ENCODE peak calls at places on chromosomes 2 and 18, in ten cellular contexts. B is neuronal stem cell, F is IMR-90, D is HCT116, E is MM.1S, H is PC-9, G is fibroblast of lung, M is OCI-LY7, Q is PC-3, Z is astrocyte. A is an unnamed sample.

GRCh38 chr2:5535301-5535700 is 156.9 kb upstream of the SOX11 start:
- DNase-seq in Z (no peak), D (no peak), M (no peak), B (no peak), H (no peak), Q (no peak), E (no peak), G (no peak), F (no peak), A (no peak)

GRCh38 chr2:226580403-226580802 is 219.2 kb downstream of the IRS1 start:
- DNase-seq in B (no peak), M (no peak), F (no peak), Q (peak), H (no peak), G (no peak), E (no peak), Z (peak), D (no peak), A (no peak)

GRCh38 chr18:78812067-78812466 is 167.6 kb upstream of the SALL3 start:
- DNase-seq in Z (no peak), B (no peak), E (no peak), F (no peak), Q (no peak), D (no peak), M (no peak), G (no peak), H (no peak), A (no peak)

GRCh38 chr2:179554639-179555038 is 290.0 kb upstream of the SESTD1 start:
- DNase-seq in Z (no peak), M (no peak), F (no peak), H (no peak), B (no peak), D (no peak), G (no peak), Q (no peak), E (no peak), A (no peak)

GRCh38 chr2:203498161-203498560 is 36.9 kb downstream of the RAPH1 start:
- DNase-seq in H (no peak), D (peak), G (peak), F (peak), E (no peak), Z (peak), Q (peak), M (no peak), B (no peak), A (no peak)

GRCh38 chr2:197042613-197043248 is 116.2 kb upstream of the PGAP1 start:
- DNase-seq in G (no peak), D (no peak), Q (peak), H (no peak), B (no peak), F (peak), M (no peak), E (no peak), Z (no peak), A (no peak)

GRCh38 chr18:79245517-79246001 is 150.2 kb upstream of the NFATC1 start:
- DNase-seq in H (peak), G (no peak), D (peak), F (no peak), E (no peak), B (no peak), M (no peak), Q (peak), Z (no peak), A (no peak)

GRCh38 chr2:129058981-129059380 is 740.3 kb upstream of the HS6ST1 start:
- DNase-seq in F (no peak), Q (no peak), G (no peak), M (no peak), B (no peak), Z (no peak), E (no peak), H (no peak), D (no peak), A (no peak)

GRCh38 chr2:239255643-239256042 is 145.2 kb downstream of the HDAC4 start:
- DNase-seq in Z (no peak), M (no peak), B (no peak), F (no peak), H (no peak), Q (no peak), D (no peak), E (no peak), G (no peak), A (no peak)

GRCh38 chr2:25597881-25598280 is 75.5 kb downstream of the DTNB start:
- DNase-seq in Q (no peak), E (peak), D (no peak), H (no peak), B (no peak), M (no peak), G (no peak), Z (no peak), F (no peak), A (no peak)

GRCh38 chr18:8357320-8357719 is 251.9 kb upstream of the RAB12 start:
- DNase-seq in E (no peak), B (no peak), G (no peak), Z (no peak), F (no peak), H (no peak), M (no peak), D (no peak), Q (no peak), A (no peak)

GRCh38 chr2:19886261-19886660 is 15.5 kb downstream of the TTC32 start:
- DNase-seq in D (no peak), M (no peak), B (no peak), H (no peak), Q (no peak), Z (no peak), G (no peak), F (no peak), E (no peak), A (no peak)

GRCh38 chr2:55985406-55985805 is 61.8 kb upstream of the EFEMP1 start:
- DNase-seq in G (no peak), B (no peak), F (no peak), M (peak), E (peak), Z (no peak), D (no peak), H (no peak), Q (no peak), A (no peak)

GRCh38 chr2:119123359-119123758 is 35.2 kb downstream of the C1QL2 start:
- DNase-seq in B (no peak), H (no peak), M (no peak), G (no peak), Q (no peak), F (no peak), E (no peak), D (no peak), Z (no peak), A (peak)

GRCh38 chr2:133561045-133561852 is 7.0 kb downstream of the NCKAP5 start:
- DNase-seq in B (peak), Z (peak), G (peak), Q (peak), E (peak), M (peak), H (no peak), F (peak), D (peak), A (peak)

GRCh38 chr2:54083021-54083420 is 32.4 kb upstream of the ACYP2 start:
- DNase-seq in Q (no peak), E (no peak), H (no peak), F (no peak), M (no peak), D (no peak), G (no peak), B (no peak), Z (no peak), A (peak)
- H2AFZ ChIP-seq in Q (no peak), E (no peak), H (no peak), F (no peak), M (no peak), D (no peak), G (no peak), B (peak), Z (no peak), A (no peak)

GRCh38 chr18:76619342-76620315 is 124.6 kb upstream of the ZNF516 start:
- DNase-seq in H (no peak), M (no peak), D (no peak), Q (no peak), Z (peak), E (no peak), G (peak), F (peak), B (peak), A (peak)
- H2AFZ ChIP-seq in H (no peak), M (no peak), D (no peak), Q (no peak), Z (peak), E (no peak), G (peak), F (peak), B (peak), A (peak)

GRCh38 chr2:144582651-144583361 is 62.9 kb upstream of the ZEB2 start:
- DNase-seq in Q (no peak), B (no peak), E (no peak), F (no peak), M (no peak), G (no peak), Z (no peak), H (no peak), D (no peak), A (peak)
- H2AFZ ChIP-seq in Q (no peak), B (peak), E (no peak), F (no peak), M (peak), G (no peak), Z (no peak), H (no peak), D (no peak), A (peak)

GRCh38 chr2:68855550-68855949 is 15.6 kb downstream of the BMP10 start:
- DNase-seq in H (no peak), E (no peak), G (no peak), B (no peak), D (no peak), M (no peak), F (no peak), Q (no peak), Z (no peak), A (no peak)
- H2AFZ ChIP-seq in H (no peak), E (no peak), G (no peak), B (no peak), D (no peak), M (no peak), F (no peak), Q (no peak), Z (no peak), A (no peak)

DNA sequence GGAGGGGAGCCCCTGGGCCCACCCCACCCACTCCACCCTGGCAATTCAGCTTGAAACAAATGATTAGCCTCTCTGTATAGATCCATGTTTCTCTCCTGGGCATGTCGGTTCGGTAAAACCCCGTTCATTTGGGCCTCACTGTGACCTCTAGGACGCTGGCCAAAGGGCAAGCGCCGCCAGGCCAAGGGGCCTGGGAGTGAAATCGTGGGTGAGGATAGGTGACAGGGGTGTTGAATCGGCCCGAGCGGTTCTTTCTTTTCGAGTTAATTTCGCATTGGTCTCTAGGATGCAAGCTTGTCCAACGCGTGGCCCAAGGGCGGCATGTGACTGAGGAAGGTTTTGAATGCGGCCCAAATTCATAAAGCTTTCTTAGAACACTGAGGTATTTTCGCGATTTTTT is 9.9 kb upstream of the ARID5A start:
- DNase-seq in D (no peak), F (no peak), H (no peak), B (no peak), G (no peak), Q (no peak), M (no peak), Z (no peak), E (no peak), A (no peak)
- H2AFZ ChIP-seq in D (no peak), F (no peak), H (no peak), B (no peak), G (no peak), Q (no peak), M (no peak), Z (peak), E (peak), A (peak)

GRCh38 chr18:21110667-21111350 is 804 bp downstream of the ROCK1 start:
- DNase-seq in M (peak), H (peak), F (peak), Z (peak), G (peak), E (peak), D (no peak), Q (peak), B (peak), A (no peak)
- H2AFZ ChIP-seq in M (peak), H (peak), F (peak), Z (peak), G (peak), E (peak), D (no peak), Q (peak), B (peak), A (peak)

A was measured in neural progenitor cell.